ENCODE peak calls at places on chromosome 18, in eight cellular contexts. E, S, A, X, K, O, N and J are unnamed samples. For H3K36me3, the result is how much of the 10 kb centered on the place peaks cover.

GRCh38 chr18:62151068-62151771 is 35.6 kb downstream of the PIGN start:
- DNase-seq in O (no peak), X (no peak), E (no peak), N (no peak), A (no peak), K (no peak), S (no peak), J (no peak)

GRCh38 chr18:4755848-4756247 is 300.7 kb upstream of the DLGAP1 start:
- DNase-seq in A (no peak), E (no peak), N (no peak), X (no peak), S (no peak), K (no peak), O (no peak), J (no peak)

GRCh38 chr18:10936211-10937053 is 212.9 kb downstream of the PIEZO2 start:
- DNase-seq in S (no peak), E (no peak), K (peak), X (no peak), A (no peak), O (no peak), N (no peak), J (no peak)

GRCh38 chr18:10482985-10483949 is 28.8 kb downstream of the APCDD1 start:
- DNase-seq in S (no peak), N (no peak), O (no peak), A (no peak), E (peak), X (peak), K (no peak), J (no peak)

GRCh38 chr18:34591920-34592444 is 118.1 kb upstream of the DTNA start:
- DNase-seq in K (no peak), N (no peak), A (no peak), E (no peak), O (no peak), X (no peak), S (no peak), J (no peak)

GRCh38 chr18:6650063-6650462 is 79.5 kb upstream of the ARHGAP28 start:
- DNase-seq in K (no peak), X (no peak), A (no peak), N (no peak), O (no peak), E (no peak), S (no peak), J (no peak)

GRCh38 chr18:3012306-3012919 is 531 bp downstream of the LPIN2 start:
- DNase-seq in E (peak), X (peak), K (peak), N (peak), O (peak), A (peak), S (peak), J (no peak)

GRCh38 chr18:39675916-39676315 is 2110.3 kb upstream of the CELF4 start:
- DNase-seq in E (no peak), K (no peak), N (no peak), A (no peak), O (no peak), S (no peak), X (no peak), J (no peak)

GRCh38 chr18:59715966-59716369 is 18.7 kb upstream of the CCBE1 start:
- DNase-seq in N (no peak), A (no peak), S (no peak), X (no peak), O (no peak), K (peak), E (no peak), J (no peak)

GRCh38 chr18:10140928-10141327 is 227.1 kb downstream of the VAPA start:
- DNase-seq in K (peak), A (no peak), N (peak), E (no peak), X (no peak), S (no peak), O (peak), J (peak)

GRCh38 chr18:47946889-47947288 is 16.4 kb upstream of the SMAD2 start:
- DNase-seq in S (no peak), K (no peak), X (no peak), O (no peak), A (no peak), E (no peak), N (no peak), J (no peak)

GRCh38 chr18:6221602-6222014 is 193.1 kb downstream of the L3MBTL4 start:
- DNase-seq in X (no peak), N (no peak), K (no peak), E (no peak), S (no peak), A (peak), O (no peak), J (no peak)

GRCh38 chr18:51051105-51051712 is 21.2 kb downstream of the SMAD4 start:
- DNase-seq in O (peak), N (no peak), K (peak), X (no peak), A (no peak), E (no peak), S (no peak), J (no peak)

GRCh38 chr18:31043709-31044108 is 1.2 kb upstream of the DSC3 start:
- DNase-seq in O (no peak), K (no peak), N (no peak), A (no peak), S (no peak), X (no peak), E (no peak), J (no peak)

GRCh38 chr18:30991397-30991796 is 51.1 kb downstream of the DSC3 start:
- DNase-seq in N (no peak), O (no peak), A (no peak), K (no peak), E (no peak), S (no peak), X (no peak), J (no peak)

GRCh38 chr18:26901020-26901419 is 35.5 kb upstream of the AQP4 start:
- DNase-seq in S (no peak), N (no peak), X (no peak), O (no peak), E (no peak), K (no peak), A (no peak), J (no peak)

GRCh38 chr18:12639990-12640880 is 17.7 kb downstream of the SPIRE1 start:
- DNase-seq in E (no peak), S (no peak), A (no peak), K (peak), N (no peak), O (no peak), X (no peak), J (no peak)

GRCh38 chr18:74242451-74243096 is 49.2 kb downstream of the CYB5A start:
- DNase-seq in A (no peak), X (no peak), E (peak), N (no peak), O (no peak), K (no peak), S (no peak), J (no peak)

GRCh38 chr18:62751341-62751821 is 36.0 kb downstream of the PHLPP1 start:
- DNase-seq in S (no peak), A (no peak), X (no peak), N (no peak), K (peak), E (peak), O (no peak), J (no peak)

GRCh38 chr18:10143601-10144000 is 229.8 kb downstream of the VAPA start:
- DNase-seq in K (no peak), E (no peak), A (no peak), S (no peak), X (no peak), N (no peak), O (no peak), J (no peak)

GRCh38 chr18:8279348-8279747 is 329.9 kb upstream of the RAB12 start:
- DNase-seq in S (no peak), A (no peak), N (no peak), E (no peak), X (no peak), O (no peak), K (no peak), J (no peak)

GRCh38 chr18:23529597-23529996 is 26.3 kb downstream of the RMC1 start:
- DNase-seq in A (no peak), O (no peak), E (no peak), N (no peak), X (no peak), S (no peak), K (peak), J (no peak)

GRCh38 chr18:65934874-65935273 is 184.1 kb downstream of the CDH7 start:
- DNase-seq in A (no peak), S (no peak), O (no peak), E (no peak), X (no peak), K (no peak), N (no peak), J (no peak)

GRCh38 chr18:475202-475624 is 25.3 kb downstream of the COLEC12 start:
- DNase-seq in A (no peak), S (no peak), E (no peak), O (peak), N (no peak), X (no peak), K (peak), J (no peak)

GRCh38 chr18:60277855-60278480 is 94.6 kb downstream of the MC4R start:
- DNase-seq in S (no peak), N (no peak), A (no peak), O (no peak), E (no peak), K (peak), X (no peak), J (no peak)

GRCh38 chr18:60978338-60978737 is 354.9 kb upstream of the CDH20 start:
- DNase-seq in E (no peak), S (no peak), X (no peak), N (no peak), A (no peak), O (no peak), K (peak), J (no peak)

GRCh38 chr18:73952296-73952946 is 195.2 kb downstream of the FBXO15 start:
- DNase-seq in O (no peak), K (no peak), A (no peak), N (no peak), E (no peak), S (no peak), X (no peak), J (no peak)

GRCh38 chr18:42052137-42052708 is 97.2 kb downstream of the PIK3C3 start:
- DNase-seq in K (peak), S (no peak), X (no peak), E (no peak), O (no peak), N (no peak), A (no peak), J (no peak)

GRCh38 chr18:7177131-7177744 is 53.7 kb upstream of the LRRC30 start:
- DNase-seq in K (peak), A (peak), N (no peak), E (peak), O (peak), S (peak), X (no peak), J (no peak)

GRCh38 chr18:25334588-25334987 is 17.4 kb downstream of the ZNF521 start:
- DNase-seq in S (no peak), E (no peak), X (no peak), O (no peak), A (no peak), N (no peak), K (no peak), J (no peak)

GRCh38 chr18:10965104-10965503 is 184.3 kb downstream of the PIEZO2 start:
- DNase-seq in O (no peak), A (no peak), K (peak), N (no peak), E (no peak), S (no peak), X (no peak), J (no peak)

GRCh38 chr18:48751727-48752468 is 198.9 kb downstream of the SMAD7 start:
- DNase-seq in E (no peak), O (no peak), S (no peak), K (no peak), X (no peak), N (no peak), A (no peak), J (no peak)

GRCh38 chr18:3246636-3247242 is 862 bp upstream of the MYL12A start:
- DNase-seq in A (peak), X (peak), N (no peak), O (no peak), E (peak), S (peak), K (no peak), J (no peak)

GRCh38 chr18:48929951-48930713 is 20.6 kb downstream of the SMAD7 start:
- DNase-seq in X (peak), A (peak), K (peak), S (no peak), E (peak), O (no peak), N (peak), J (no peak)

GRCh38 chr18:5059540-5060032 is 137.5 kb downstream of the AKAIN1 start:
- DNase-seq in N (no peak), O (no peak), K (no peak), A (no peak), S (no peak), E (no peak), X (no peak), J (no peak)

GRCh38 chr18:32701288-32701687 is 71.5 kb downstream of the KLHL14 start:
- DNase-seq in A (no peak), O (no peak), X (no peak), S (no peak), E (no peak), K (no peak), N (no peak), J (no peak)

GRCh38 chr18:48727685-48728084 is 188.9 kb downstream of the CTIF start:
- DNase-seq in E (no peak), O (no peak), N (no peak), A (no peak), S (peak), K (no peak), X (no peak), J (no peak)

GRCh38 chr18:55988537-55988936 is 400.5 kb upstream of the TCF4 start:
- DNase-seq in O (no peak), S (no peak), K (peak), N (no peak), X (no peak), A (no peak), E (no peak), J (no peak)
- H3K36me3 ChIP-seq in O (under half), S (under half), K (under half), N (under half), X (under half), A (under half), E (under half), J (under half)

GRCh38 chr18:46917808-46918600 is 602 bp downstream of the KATNAL2 start:
- DNase-seq in N (no peak), A (no peak), S (peak), K (peak), O (peak), X (peak), E (peak), J (no peak)
- TF ChIP-seq POLR2A in N (no peak), A (no peak), S (no peak), K (no peak), O (no peak), X (no peak), E (no peak), J (no peak)

GRCh38 chr18:57051586-57052044 is 95.3 kb upstream of the BOD1L2 start:
- DNase-seq in E (no peak), S (no peak), X (peak), A (no peak), K (no peak), N (peak), O (no peak), J (no peak)

GRCh38 chr18:57048859-57049258 is 98.0 kb upstream of the BOD1L2 start:
- DNase-seq in X (no peak), S (no peak), O (no peak), N (no peak), K (no peak), E (no peak), A (no peak), J (no peak)

GRCh38 chr18:57052173-57052572 is 94.7 kb upstream of the BOD1L2 start:
- DNase-seq in K (no peak), N (no peak), X (no peak), S (no peak), O (no peak), E (no peak), A (no peak), J (no peak)

GRCh38 chr18:57051019-57051418 is 95.9 kb upstream of the BOD1L2 start:
- DNase-seq in K (no peak), N (no peak), A (no peak), O (no peak), S (no peak), E (no peak), X (peak), J (no peak)

DNA sequence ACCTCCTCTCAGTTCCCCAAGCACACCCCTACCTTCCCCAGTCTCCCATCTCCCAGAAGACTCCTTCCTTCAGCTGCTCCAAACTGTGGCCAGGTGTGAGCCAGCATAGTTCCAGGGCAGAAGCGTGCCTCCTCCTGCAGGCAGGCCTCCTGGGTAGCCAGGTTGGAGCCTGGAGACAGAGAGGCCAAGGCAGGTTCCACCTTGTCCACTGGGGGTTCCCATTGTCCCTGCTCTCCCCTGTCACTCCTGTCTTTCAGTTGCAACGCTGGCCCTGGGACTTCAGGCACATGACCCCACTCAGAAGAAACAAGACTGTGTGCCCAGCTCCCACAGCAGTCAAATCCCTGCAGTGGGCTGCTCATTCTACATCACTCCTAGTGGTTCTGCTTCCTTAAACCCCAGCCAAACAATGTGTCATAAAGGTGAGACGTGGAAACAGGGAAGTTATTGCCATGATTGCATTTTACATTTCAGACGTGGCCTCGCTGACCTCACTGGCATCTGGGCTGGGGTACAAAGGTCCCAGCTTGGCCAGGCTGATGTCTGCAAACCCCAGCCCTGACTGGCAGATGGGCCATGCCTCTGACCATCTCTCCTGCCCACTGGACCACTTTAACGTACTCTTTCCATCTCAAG is 96.5 kb upstream of the BOD1L2 start:
- DNase-seq in X (peak), O (no peak), E (no peak), K (no peak), N (no peak), S (no peak), A (no peak), J (no peak)
- H3K27ac ChIP-seq in X (peak), O (no peak), E (no peak), K (no peak), N (no peak), S (no peak), A (no peak), J (no peak)

GRCh38 chr18:75377258-75377657 is 50.2 kb downstream of the SMIM21 start:
- DNase-seq in S (no peak), E (no peak), O (no peak), K (no peak), X (no peak), A (peak), N (no peak), J (no peak)
- H3K36me3 ChIP-seq in S (under half), E (under half), O (under half), K (under half), X (under half), A (under half), N (under half), J (under half)

GRCh38 chr18:55416791-55417190 is 171.2 kb downstream of the TCF4 start:
- DNase-seq in A (no peak), K (no peak), E (no peak), N (no peak), O (no peak), S (no peak), X (no peak), J (no peak)

GRCh38 chr18:55415258-55415871 is 172.6 kb downstream of the TCF4 start:
- DNase-seq in X (peak), S (peak), O (peak), A (peak), K (peak), N (peak), E (peak), J (no peak)

GRCh38 chr18:55418439-55418838 is 169.6 kb downstream of the TCF4 start:
- DNase-seq in A (no peak), O (no peak), E (no peak), X (no peak), K (no peak), N (no peak), S (no peak), J (no peak)

GRCh38 chr18:55414475-55414874 is 173.5 kb downstream of the TCF4 start:
- DNase-seq in X (no peak), A (no peak), S (no peak), N (no peak), K (no peak), E (no peak), O (no peak), J (no peak)

GRCh38 chr18:55413474-55413873 is 174.5 kb downstream of the TCF4 start:
- DNase-seq in A (no peak), S (no peak), O (no peak), X (no peak), K (peak), E (no peak), N (no peak), J (no peak)
- TF ChIP-seq POLR2A in A (no peak), S (no peak), O (no peak), X (no peak), K (no peak), E (no peak), N (no peak), J (no peak)

GRCh38 chr18:44727291-44727690 is 46.6 kb downstream of the SETBP1 start:
- DNase-seq in X (no peak), S (no peak), N (no peak), E (no peak), K (no peak), A (no peak), O (no peak), J (no peak)

GRCh38 chr18:44719519-44720060 is 38.9 kb downstream of the SETBP1 start:
- DNase-seq in K (no peak), S (no peak), A (no peak), E (no peak), X (no peak), O (no peak), N (no peak), J (no peak)

GRCh38 chr18:44723366-44723765 is 42.7 kb downstream of the SETBP1 start:
- DNase-seq in S (no peak), A (no peak), O (no peak), K (no peak), X (no peak), E (no peak), N (no peak), J (no peak)

GRCh38 chr18:44725300-44726096 is 44.8 kb downstream of the SETBP1 start:
- DNase-seq in O (no peak), A (peak), N (no peak), X (peak), S (no peak), K (peak), E (no peak), J (no peak)

GRCh38 chr18:44723973-44724778 is 43.5 kb downstream of the SETBP1 start:
- DNase-seq in A (no peak), S (no peak), N (no peak), E (no peak), X (no peak), K (no peak), O (no peak), J (no peak)
- H3K27ac ChIP-seq in A (peak), S (peak), N (peak), E (no peak), X (peak), K (no peak), O (no peak), J (peak)

GRCh38 chr18:79726721-79727120 is 47.1 kb downstream of the CTDP1 start:
- DNase-seq in A (no peak), N (no peak), K (no peak), O (no peak), E (no peak), X (no peak), S (no peak), J (no peak)
- H3K36me3 ChIP-seq in A (half or more), N (half or more), K (half or more), O (under half), E (under half), X (under half), S (under half), J (under half)

GRCh38 chr18:37565985-37566478 is 434 bp upstream of the CELF4 start:
- DNase-seq in X (no peak), A (no peak), S (no peak), N (peak), E (peak), K (peak), O (peak), J (no peak)
- TF ChIP-seq POLR2A in X (no peak), A (no peak), S (no peak), N (no peak), E (no peak), K (no peak), O (no peak), J (no peak)